ENCODE peak calls at places on chromosomes 7 and 10, in five cellular contexts. B, N, I, L and U are unnamed samples. For H3K4me1, the result is how much of the 10 kb centered on the place peaks cover.

GRCh38 chr10:43062402-43063160 is 14.3 kb upstream of the RET start:
- DNase-seq in L (no peak), I (no peak), N (no peak), B (no peak), U (no peak)

GRCh38 chr7:36112969-36113368 is 40.1 kb upstream of the EEPD1 start:
- DNase-seq in I (no peak), B (no peak), N (no peak), L (no peak), U (no peak)

GRCh38 chr7:8068892-8069686 is 100.5 kb downstream of the GLCCI1 start:
- DNase-seq in L (no peak), I (no peak), N (no peak), B (no peak), U (no peak)

GRCh38 chr7:46654546-46655443 is 733.7 kb upstream of the IGFBP3 start:
- DNase-seq in N (no peak), B (no peak), I (no peak), L (no peak), U (no peak)

GRCh38 chr7:100430450-100431285 is 1.0 kb downstream of the MEPCE start:
- DNase-seq in N (no peak), L (peak), I (peak), B (peak), U (peak)

GRCh38 chr10:92729886-92730285 is 40.1 kb downstream of the HHEX start:
- DNase-seq in B (no peak), N (no peak), L (no peak), I (no peak), U (no peak)

GRCh38 chr7:124856299-124856888 is 73.2 kb downstream of the POT1 start:
- DNase-seq in I (no peak), L (peak), B (no peak), N (no peak), U (peak)

GRCh38 chr7:17185690-17186070 is 112.8 kb upstream of the AHR start:
- DNase-seq in N (no peak), I (no peak), L (peak), B (no peak), U (no peak)

GRCh38 chr7:135757719-135758411 is 9.3 kb upstream of the FAM180A start:
- DNase-seq in L (no peak), N (no peak), I (peak), B (peak), U (peak)

GRCh38 chr7:78398081-78398480 is 599.5 kb downstream of the PHTF2 start:
- DNase-seq in I (no peak), L (no peak), N (no peak), B (no peak), U (no peak)
- H3K4me1 ChIP-seq in I (under half), L (under half), N (under half), B (under half), U (under half)

GRCh38 chr10:35378547-35379210 is 42.4 kb downstream of the CCNY start:
- DNase-seq in N (no peak), I (no peak), L (no peak), B (no peak), U (no peak)
- H3K27ac ChIP-seq in N (peak), I (peak), L (peak), B (peak), U (no peak)

GRCh38 chr7:50659329-50659965 is 94.2 kb upstream of the DDC start:
- DNase-seq in B (no peak), I (no peak), L (no peak), N (no peak), U (no peak)
- H3K4me1 ChIP-seq in B (half or more), I (under half), L (under half), N (under half), U (under half)

GRCh38 chr10:117460846-117461765 is 81.4 kb upstream of the EMX2 start:
- DNase-seq in I (no peak), L (no peak), B (no peak), N (no peak), U (no peak)

GRCh38 chr10:117462424-117462792 is 80.1 kb upstream of the EMX2 start:
- DNase-seq in I (no peak), L (no peak), N (no peak), B (no peak), U (no peak)

GRCh38 chr10:117463545-117463920 is 79.0 kb upstream of the EMX2 start:
- DNase-seq in N (no peak), I (no peak), B (no peak), L (no peak), U (no peak)

GRCh38 chr10:117462816-117463544 is 79.6 kb upstream of the EMX2 start:
- DNase-seq in N (no peak), I (no peak), L (no peak), B (no peak), U (no peak)

GRCh38 chr10:117461766-117462423 is 80.7 kb upstream of the EMX2 start:
- DNase-seq in I (no peak), N (no peak), B (peak), L (peak), U (peak)
- H3K27ac ChIP-seq in I (no peak), N (no peak), B (peak), L (no peak), U (no peak)